ENCODE peak calls at places on chromosome 15, in four cellular contexts. E is K562, F is stomach, Q is tibial nerve. A is an unnamed sample.

GRCh38 chr15:81922143-81922542 is 123.7 kb downstream of the MEX3B start:
- DNase-seq in E (no peak), F (no peak), Q (no peak), A (no peak)

GRCh38 chr15:39579487-39580116 is 1.3 kb upstream of the THBS1 start:
- DNase-seq in E (no peak), F (peak; percentile 75), Q (peak; percentile 69), A (peak; percentile 74)

GRCh38 chr15:40909662-40910625 is 15.7 kb downstream of the VPS18 start:
- DNase-seq in E (no peak), F (no peak), Q (no peak), A (no peak)

GRCh38 chr15:81888748-81889479 is 156.9 kb downstream of the MEX3B start:
- DNase-seq in E (no peak), F (no peak), Q (peak; percentile 8), A (no peak)

GRCh38 chr15:85333132-85333831 is 47.1 kb upstream of the AKAP13 start:
- DNase-seq in E (no peak), F (no peak), Q (no peak), A (no peak)

GRCh38 chr15:57156210-57156887 is 220.0 kb upstream of the CGNL1 start:
- DNase-seq in E (no peak), F (no peak), Q (no peak), A (no peak)

GRCh38 chr15:96354731-96355560 is 24.4 kb downstream of the NR2F2 start:
- DNase-seq in E (no peak), F (no peak), Q (no peak), A (no peak)

GRCh38 chr15:83322061-83322460 is 37.6 kb upstream of the BNC1 start:
- DNase-seq in E (no peak), F (no peak), Q (no peak), A (no peak)

GRCh38 chr15:43208052-43209002 is 12.5 kb downstream of the EPB42 start:
- DNase-seq in E (no peak), F (no peak), Q (no peak), A (no peak)

GRCh38 chr15:46956456-46956855 is 760.8 kb upstream of the SEMA6D start:
- DNase-seq in E (no peak), F (no peak), Q (no peak), A (no peak)

GRCh38 chr15:46961795-46962194 is 755.5 kb upstream of the SEMA6D start:
- DNase-seq in E (no peak), F (no peak), Q (no peak), A (no peak)
- TF ChIP-seq EP300 in E (no peak), F (no peak), Q (no peak), A (no peak)

GRCh38 chr15:25185156-25185710 is 230.4 kb downstream of the SNRPN start:
- DNase-seq in E (no peak), F (no peak), Q (no peak), A (no peak)
- H3K9me3 ChIP-seq in E (no peaks in the 10 kb centered on the region), F (peaks cover 8% of the 10 kb centered on the region), Q (no peaks in the 10 kb centered on the region), A (no peaks in the 10 kb centered on the region)

GRCh38 chr15:69532856-69533255 is 80.2 kb downstream of the RPLP1 start:
- DNase-seq in E (no peak), F (no peak), Q (no peak), A (no peak)

GRCh38 chr15:69533504-69533903 is 80.9 kb downstream of the RPLP1 start:
- DNase-seq in E (no peak), F (no peak), Q (no peak), A (peak; percentile 20)

GRCh38 chr15:69530234-69530633 is 77.6 kb downstream of the RPLP1 start:
- DNase-seq in E (no peak), F (no peak), Q (no peak), A (no peak)

GRCh38 chr15:69532066-69532465 is 79.4 kb downstream of the RPLP1 start:
- DNase-seq in E (no peak), F (no peak), Q (no peak), A (no peak)

GRCh38 chr15:69531302-69532027 is 78.8 kb downstream of the RPLP1 start:
- DNase-seq in E (no peak), F (peak; percentile 28), Q (no peak), A (no peak)
- TF ChIP-seq CTCF in E (no peak), F (no peak), Q (no peak), A (no peak)

GRCh38 chr15:74209997-74210573 is 7.5 kb upstream of the STRA6 start:
- DNase-seq in E (no peak), F (no peak), Q (no peak), A (no peak)

GRCh38 chr15:74209560-74209958 is 7.0 kb upstream of the STRA6 start:
- DNase-seq in E (no peak), F (no peak), Q (no peak), A (no peak)

GRCh38 chr15:74208496-74208895 is 5.9 kb upstream of the STRA6 start:
- DNase-seq in E (no peak), F (no peak), Q (no peak), A (no peak)

GRCh38 chr15:74207652-74208440 is 5.3 kb upstream of the STRA6 start:
- DNase-seq in E (no peak), F (no peak), Q (no peak), A (no peak)

GRCh38 chr15:74208901-74209559 is 6.4 kb upstream of the STRA6 start:
- DNase-seq in E (no peak), F (no peak), Q (no peak), A (no peak)
- TF ChIP-seq EP300 in E (no peak), F (no peak), Q (no peak), A (no peak)

DNA sequence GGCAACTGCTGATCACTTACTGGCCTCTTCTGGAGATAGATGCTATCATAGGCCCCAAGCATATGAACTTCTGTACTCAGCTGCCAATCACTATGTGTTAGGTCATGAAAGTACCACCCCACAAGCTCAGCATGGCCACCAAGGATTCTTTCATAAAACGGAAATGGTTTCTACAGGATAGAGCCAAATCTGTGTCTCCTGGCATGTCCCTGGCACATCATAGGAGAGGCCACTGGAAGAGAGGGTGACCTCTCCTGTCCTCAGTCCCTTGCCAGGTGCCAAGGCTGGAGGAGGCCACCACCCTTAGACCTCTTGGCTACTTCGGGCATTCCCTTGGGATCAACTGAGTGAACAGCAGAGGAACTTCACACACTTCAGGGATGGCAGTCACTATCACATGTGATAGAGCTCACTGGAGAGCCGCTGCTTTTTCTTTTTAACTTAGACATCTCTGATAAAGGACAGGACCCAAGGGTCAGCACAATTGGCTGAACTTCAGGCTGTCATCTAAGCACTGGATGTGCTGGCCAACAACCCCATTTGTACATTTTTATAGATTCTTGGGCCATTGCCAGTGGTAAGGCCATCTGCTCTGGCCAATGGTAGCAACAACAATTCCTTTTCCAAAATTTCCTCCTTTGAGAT is 425.2 kb downstream of the SQOR start:
- DNase-seq in E (no peak), F (no peak), Q (no peak), A (no peak)
- H3K9me3 ChIP-seq in E (no peaks in the 10 kb centered on the region), F (no peaks in the 10 kb centered on the region), Q (no peaks in the 10 kb centered on the region), A (no peaks in the 10 kb centered on the region)

DNA sequence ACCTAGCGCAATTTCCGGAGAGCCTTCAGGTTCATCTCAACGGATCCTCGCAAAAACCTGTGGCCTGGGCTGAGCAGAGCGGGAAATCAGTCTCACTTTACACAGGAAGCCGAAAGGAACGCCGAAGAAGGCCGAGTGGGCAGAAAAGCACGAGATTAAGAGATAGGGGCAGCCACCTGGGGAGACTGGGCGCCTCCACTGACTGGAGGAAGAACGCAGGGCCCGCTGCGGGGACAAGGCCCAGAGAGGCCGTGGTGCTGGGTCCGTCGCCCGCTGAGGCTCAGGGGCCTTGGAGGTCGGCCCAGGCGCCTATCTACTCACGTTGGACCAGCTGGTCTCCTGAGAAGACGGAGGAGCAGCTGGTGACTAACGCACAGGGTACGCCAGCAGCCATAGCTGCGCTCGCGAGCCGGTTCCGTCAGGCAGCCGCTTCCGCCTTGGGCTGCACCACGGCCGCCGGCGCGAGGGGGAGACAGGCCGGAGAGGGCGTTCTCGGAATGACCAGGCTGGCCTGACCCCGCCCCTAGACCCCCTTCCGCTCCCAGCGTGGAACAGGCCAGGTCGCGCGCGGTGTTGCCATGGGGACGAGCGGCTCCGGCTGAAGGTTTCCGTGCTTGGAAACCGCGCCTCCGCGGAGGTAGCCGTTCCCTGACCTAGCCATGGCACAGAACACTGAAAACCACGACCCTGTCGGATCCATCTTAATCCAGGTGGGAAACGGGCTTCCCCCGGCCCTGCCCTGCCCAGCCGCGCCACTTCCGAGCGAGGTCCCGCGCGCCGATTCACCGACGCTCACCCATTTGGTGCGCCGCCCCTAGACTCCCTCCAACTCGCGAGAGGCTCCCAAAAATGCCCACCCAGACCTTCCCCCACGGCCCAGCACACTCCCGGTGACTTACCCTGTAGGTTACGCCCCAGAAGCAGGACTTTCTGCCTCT is at the start of the genes AAGAB and IQCH:
- DNase-seq in E (peak; percentile 97), F (peak; percentile 98), Q (peak; percentile 96), A (peak; percentile 97)
- TF ChIP-seq CTCF in E (no peak), F (no peak), Q (peak; percentile 44), A (peak; percentile 32)

GRCh38 chr15:38127306-38127731 is 125.3 kb upstream of the SPRED1 start:
- DNase-seq in E (no peak), F (no peak), Q (no peak), A (no peak)

GRCh38 chr15:38130739-38131498 is 121.7 kb upstream of the SPRED1 start:
- DNase-seq in E (no peak), F (peak; percentile 49), Q (peak; percentile 86), A (peak; percentile 72)

GRCh38 chr15:38128389-38128788 is 124.2 kb upstream of the SPRED1 start:
- DNase-seq in E (no peak), F (no peak), Q (no peak), A (no peak)

GRCh38 chr15:38130200-38130567 is 122.5 kb upstream of the SPRED1 start:
- DNase-seq in E (no peak), F (no peak), Q (peak; percentile 14), A (no peak)

DNA sequence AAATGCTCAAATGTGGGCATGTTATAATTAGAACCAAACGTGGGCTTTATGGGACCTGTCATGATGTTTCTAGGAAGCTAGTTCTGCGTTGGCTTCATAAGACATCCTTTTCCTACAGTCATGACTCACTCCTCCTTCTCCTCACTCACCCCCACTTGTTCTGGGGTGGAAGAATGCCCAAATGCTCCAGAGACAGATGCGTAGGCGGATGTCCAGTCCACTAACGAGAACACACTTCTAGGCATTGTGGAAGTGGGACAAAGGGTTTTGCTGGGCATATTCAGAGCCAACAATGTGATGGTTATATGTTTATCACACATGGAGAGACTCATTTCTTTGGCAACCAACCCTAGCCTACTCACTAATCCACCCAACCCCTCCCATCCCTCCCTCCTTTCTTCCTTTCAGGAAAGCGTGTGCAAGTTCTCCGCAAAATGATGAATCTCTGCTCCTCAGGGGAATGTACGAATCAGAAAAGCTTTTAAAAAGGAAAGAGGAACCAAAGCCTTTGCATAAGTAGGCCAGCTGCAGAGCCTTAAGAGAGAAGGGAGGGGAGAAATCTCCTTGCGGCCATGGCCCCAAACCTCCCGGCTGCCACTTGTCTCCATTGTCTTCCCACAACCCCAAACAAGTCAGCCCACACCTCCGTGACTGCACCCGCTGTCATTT is 123.0 kb upstream of the SPRED1 start:
- DNase-seq in E (peak; percentile 7), F (peak; percentile 43), Q (peak; percentile 86), A (no peak)
- TF ChIP-seq EP300 in E (no peak), F (no peak), Q (peak; percentile 95), A (no peak)

DNA sequence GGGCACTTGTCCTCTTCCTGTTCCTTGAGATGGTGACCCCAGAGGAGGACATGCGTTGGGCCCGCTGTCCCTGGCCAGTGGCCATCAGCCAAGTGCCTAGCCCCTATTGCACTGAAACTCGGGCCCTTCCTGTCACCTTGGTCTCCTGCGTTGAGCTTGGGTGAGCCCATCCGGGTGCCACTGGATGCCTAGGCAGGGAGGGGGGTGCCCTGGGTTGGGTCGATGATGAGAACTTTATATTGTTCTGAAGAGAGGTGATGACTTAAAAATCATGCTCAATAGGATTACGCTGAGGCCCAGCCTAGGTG is 221.8 kb downstream of the SNRPN start:
- DNase-seq in E (no peak), F (peak; percentile 17), Q (no peak), A (peak; percentile 15)
- H3K9me3 ChIP-seq in E (no peaks in the 10 kb centered on the region), F (peaks cover 23% of the 10 kb centered on the region), Q (no peaks in the 10 kb centered on the region), A (peaks cover 4% of the 10 kb centered on the region)

GRCh38 chr15:63599401-63600000 is 2.3 kb downstream of the FBXL22 start:
- DNase-seq in E (no peak), F (peak; percentile 88), Q (no peak), A (peak; percentile 78)
- TF ChIP-seq CTCF in E (peak; percentile 50), F (peak; percentile 81), Q (peak; percentile 66), A (peak; percentile 30)